ENCODE peak calls at places on chromosomes 6 and 20, in ten cellular contexts. A is upper lobe of right lung; F is HTR-8/SVneo; Y is stimulated activated naive CD4-positive, alpha-beta T cell treated with Interleukin-2 at 50 U/mL for 16 hours; M is activated CD4-positive, alpha-beta memory T cell treated with anti-CD3 and anti-CD28 coated beads, Interleukin-2, amount 10 ng/mL, durations not matched to agents 7 days and 5 days; S is GDM1; C is stimulated activated CD4-positive, alpha-beta T cell treated with anti-CD3 and anti-CD28 coated beads, Interleukin-4, amount 100 ng/mL, for 48 hours; V is foreskin fibroblast; J is MCF 10A; G is CD14-positive monocyte. T is an unnamed sample.

GRCh38 chr6:75550544-75551167 is 51.0 kb upstream of the SENP6 start:
- DNase-seq in A (no peak), G (no peak), M (no peak), V (no peak), Y (no peak), S (no peak), F (no peak), J (no peak), C (no peak), T (no peak)

GRCh38 chr20:3276400-3277015 is 37.5 kb upstream of the SLC4A11 start:
- DNase-seq in S (no peak), V (no peak), M (no peak), A (no peak), F (peak), G (no peak), Y (no peak), J (peak), C (no peak), T (peak)

GRCh38 chr20:49657118-49657901 is 56.4 kb downstream of the B4GALT5 start:
- DNase-seq in F (no peak), Y (no peak), C (no peak), G (no peak), J (no peak), A (no peak), V (peak), M (no peak), S (no peak), T (no peak)

GRCh38 chr6:28985396-28986164 is 19.5 kb downstream of the ZNF311 start:
- DNase-seq in A (peak), M (no peak), V (peak), F (peak), S (no peak), J (peak), G (no peak), C (no peak), Y (no peak), T (peak)

GRCh38 chr6:119871520-119871919 is 522.0 kb upstream of the MAN1A1 start:
- DNase-seq in S (no peak), G (no peak), F (no peak), M (no peak), A (no peak), C (no peak), J (no peak), V (no peak), Y (no peak), T (no peak)

GRCh38 chr6:132511836-132512230 is 1.1 kb downstream of the STX7 start:
- DNase-seq in M (no peak), C (no peak), V (no peak), Y (no peak), G (no peak), J (no peak), F (no peak), A (no peak), S (no peak), T (no peak)

GRCh38 chr6:125511809-125512341 is 210.1 kb upstream of the HDDC2 start:
- DNase-seq in C (no peak), Y (no peak), M (no peak), S (no peak), G (no peak), A (no peak), J (peak), V (peak), F (no peak), T (peak)

GRCh38 chr6:10210052-10210451 is 204.8 kb downstream of the TFAP2A start:
- DNase-seq in S (no peak), A (no peak), Y (no peak), M (no peak), G (no peak), C (no peak), J (peak), F (peak), V (peak), T (no peak)

GRCh38 chr6:140601409-140601808 is 1227.0 kb upstream of the CITED2 start:
- DNase-seq in G (no peak), F (no peak), C (no peak), A (no peak), Y (no peak), M (no peak), V (no peak), J (no peak), S (no peak), T (no peak)

GRCh38 chr6:56241106-56241812 is 6.1 kb downstream of the COL21A1 start:
- DNase-seq in C (no peak), G (no peak), M (no peak), A (no peak), S (no peak), J (no peak), V (no peak), F (no peak), Y (no peak), T (peak)

GRCh38 chr6:126228001-126228791 is 111.7 kb upstream of the CENPW start:
- DNase-seq in M (no peak), S (no peak), J (no peak), F (no peak), A (no peak), C (no peak), G (no peak), Y (no peak), V (peak), T (peak)

GRCh38 chr20:14418441-14418840 is 81.0 kb upstream of the FLRT3 start:
- DNase-seq in A (no peak), J (no peak), Y (no peak), S (no peak), M (no peak), V (no peak), C (no peak), F (no peak), G (no peak), T (no peak)

GRCh38 chr20:48294196-48294595 is 508.9 kb upstream of the SULF2 start:
- DNase-seq in C (no peak), S (no peak), A (no peak), Y (no peak), V (peak), F (no peak), G (no peak), J (peak), M (no peak), T (no peak)

T was measured in NCI-H748 treated with DMSO at 0.1 percent for 48 hours.